ENCODE peak calls at places on chromosomes 4 and X, in nine cellular contexts. S, R, I, T, V, O, N, G and J are unnamed samples.

GRCh38 chrX:1932231-1932630 is 317.4 kb downstream of the ASMT start:
- DNase-seq in S (no peak), R (no peak), I (no peak), T (peak), V (peak), O (no peak), N (no peak), G (no peak), J (no peak)

GRCh38 chrX:9627827-9628406 is 137.7 kb downstream of the GPR143 start:
- DNase-seq in S (no peak), R (no peak), I (no peak), T (no peak), V (peak), O (peak), N (no peak), G (no peak), J (no peak)

GRCh38 chrX:77953300-77953699 is 16.1 kb downstream of the PGAM4 start:
- DNase-seq in S (no peak), R (no peak), I (no peak), T (no peak), V (peak), O (no peak), N (no peak), G (no peak), J (no peak)

GRCh38 chr4:95217197-95217596 is 331.6 kb downstream of the UNC5C start:
- DNase-seq in S (no peak), R (no peak), I (no peak), T (no peak), V (no peak), O (no peak), N (no peak), G (no peak), J (no peak)

GRCh38 chrX:107731831-107732502 is 43.6 kb downstream of the TSC22D3 start:
- DNase-seq in S (no peak), R (no peak), I (peak), T (peak), V (peak), O (peak), N (no peak), G (no peak), J (peak)

GRCh38 chr4:69224891-69225290 is 10.3 kb upstream of the UGT2B11 start:
- DNase-seq in S (no peak), R (no peak), I (no peak), T (no peak), V (no peak), O (peak), N (no peak), G (no peak), J (no peak)

GRCh38 chr4:40931825-40932224 is 182.1 kb downstream of the NSUN7 start:
- DNase-seq in S (no peak), R (no peak), I (no peak), T (no peak), V (no peak), O (no peak), N (no peak), G (no peak), J (no peak)

GRCh38 chr4:7811536-7812190 is 128.0 kb downstream of the AFAP1 start:
- DNase-seq in S (no peak), R (no peak), I (no peak), T (no peak), V (peak), O (no peak), N (no peak), G (no peak), J (no peak)

GRCh38 chrX:87873988-87874500 is 356.4 kb downstream of the KLHL4 start:
- DNase-seq in S (no peak), R (no peak), I (no peak), T (no peak), V (no peak), O (no peak), N (no peak), G (no peak), J (no peak)

GRCh38 chr4:40377462-40378385 is 42.6 kb downstream of the CHRNA9 start:
- DNase-seq in S (no peak), R (no peak), I (peak), T (no peak), V (peak), O (peak), N (no peak), G (no peak), J (no peak)

GRCh38 chrX:81120936-81121351 is 80.8 kb downstream of the HMGN5 start:
- DNase-seq in S (peak), R (peak), I (no peak), T (peak), V (peak), O (peak), N (peak), G (peak), J (peak)

GRCh38 chr4:88697113-88697512 is 516 bp downstream of the NAP1L5 start:
- DNase-seq in S (no peak), R (peak), I (no peak), T (no peak), V (peak), O (peak), N (no peak), G (no peak), J (peak)

GRCh38 chr4:75525108-75525507 is 10.8 kb downstream of the THAP6 start:
- DNase-seq in S (no peak), R (no peak), I (no peak), T (no peak), V (no peak), O (no peak), N (no peak), G (no peak), J (no peak)

GRCh38 chr4:32136081-32136787 is 1416.1 kb downstream of the PCDH7 start:
- DNase-seq in S (no peak), R (no peak), I (no peak), T (no peak), V (no peak), O (no peak), N (no peak), G (no peak), J (no peak)

GRCh38 chr4:66294626-66295025 is 624.3 kb upstream of the EPHA5 start:
- DNase-seq in S (no peak), R (no peak), I (no peak), T (no peak), V (peak), O (peak), N (no peak), G (no peak), J (no peak)

GRCh38 chr4:7854211-7854610 is 85.5 kb downstream of the AFAP1 start:
- DNase-seq in S (no peak), R (no peak), I (no peak), T (no peak), V (no peak), O (no peak), N (no peak), G (no peak), J (peak)

GRCh38 chr4:179095585-179096228 is 1653.5 kb upstream of the AGA start:
- DNase-seq in S (no peak), R (no peak), I (no peak), T (peak), V (peak), O (peak), N (no peak), G (peak), J (no peak)

GRCh38 chrX:1316527-1316926 is 20.1 kb upstream of the IL3RA start:
- DNase-seq in S (peak), R (peak), I (no peak), T (no peak), V (no peak), O (no peak), N (no peak), G (no peak), J (no peak)

GRCh38 chr4:183989931-183990330 is 84.8 kb downstream of the STOX2 start:
- DNase-seq in S (no peak), R (no peak), I (no peak), T (no peak), V (no peak), O (no peak), N (no peak), G (no peak), J (no peak)

GRCh38 chr4:7431696-7432530 is 2.8 kb downstream of the PSAPL1 start:
- DNase-seq in S (no peak), R (no peak), I (peak), T (no peak), V (no peak), O (no peak), N (no peak), G (no peak), J (no peak)

GRCh38 chrX:134181261-134181660 is 55.7 kb upstream of the CCDC160 start:
- DNase-seq in S (no peak), R (no peak), I (no peak), T (no peak), V (no peak), O (no peak), N (no peak), G (no peak), J (no peak)

GRCh38 chr4:146975535-146975934 is 29.9 kb upstream of the TTC29 start:
- DNase-seq in S (no peak), R (no peak), I (no peak), T (no peak), V (no peak), O (no peak), N (no peak), G (no peak), J (peak)

GRCh38 chrX:135649561-135649960 is 63.9 kb upstream of the CT45A1 start:
- DNase-seq in S (no peak), R (no peak), I (no peak), T (no peak), V (no peak), O (no peak), N (no peak), G (no peak), J (peak)

GRCh38 chrX:1502241-1502640 is 34.7 kb downstream of the P2RY8 start:
- DNase-seq in S (peak), R (no peak), I (no peak), T (no peak), V (no peak), O (no peak), N (no peak), G (no peak), J (no peak)

GRCh38 chr4:151035321-151035720 is 20.2 kb upstream of the LRBA start:
- DNase-seq in S (no peak), R (no peak), I (peak), T (no peak), V (no peak), O (no peak), N (no peak), G (no peak), J (no peak)

GRCh38 chr4:145347684-145348083 is 134.0 kb upstream of the SMAD1 start:
- DNase-seq in S (no peak), R (no peak), I (no peak), T (peak), V (peak), O (no peak), N (no peak), G (no peak), J (no peak)

GRCh38 chrX:1487401-1487800 is 34.7 kb upstream of the ASMTL start:
- DNase-seq in S (no peak), R (no peak), I (no peak), T (no peak), V (no peak), O (no peak), N (no peak), G (no peak), J (no peak)

GRCh38 chr4:140090215-140090731 is 63.7 kb downstream of the MAML3 start:
- DNase-seq in S (no peak), R (no peak), I (peak), T (no peak), V (peak), O (peak), N (no peak), G (no peak), J (no peak)

GRCh38 chr4:128220286-128221235 is 67.1 kb downstream of the PGRMC2 start:
- DNase-seq in S (peak), R (no peak), I (peak), T (no peak), V (peak), O (peak), N (no peak), G (no peak), J (peak)

GRCh38 chr4:94032754-94033153 is 174.9 kb upstream of the SMARCAD1 start:
- DNase-seq in S (no peak), R (no peak), I (no peak), T (peak), V (peak), O (peak), N (no peak), G (no peak), J (no peak)

GRCh38 chr4:123305746-123306145 is 90.8 kb upstream of the SPRY1 start:
- DNase-seq in S (no peak), R (no peak), I (no peak), T (no peak), V (no peak), O (no peak), N (no peak), G (no peak), J (no peak)

GRCh38 chrX:115940888-115941332 is 229.6 kb upstream of the AGTR2 start:
- DNase-seq in S (no peak), R (no peak), I (peak), T (peak), V (peak), O (no peak), N (no peak), G (no peak), J (peak)

GRCh38 chr4:108725457-108725856 is 37.4 kb downstream of the ETNPPL start:
- DNase-seq in S (no peak), R (no peak), I (no peak), T (no peak), V (no peak), O (peak), N (no peak), G (no peak), J (no peak)